ENCODE peak calls at places on chromosome 15, in seven cellular contexts. One of them, this sample, is unnamed.
A peak's percentile ranks its signal among the peaks of the same experiment; 100 is the strongest.

GRCh38 chr15:70863450-70864218 is 9.7 kb upstream of the LARP6 start:
- DNase-seq in fibroblast of mammary gland: peak; percentile 85
- DNase-seq in GM10248: no peak
- DNase-seq in H9: no peak
- DNase-seq in GM12865: no peak
- DNase-seq in neural crest cell: no peak
- DNase-seq in A549: peak; percentile 83
- DNase-seq in this sample: peak; percentile 81

GRCh38 chr15:79828447-79828846 is 68.4 kb downstream of the MTHFS start:
- DNase-seq in GM12865: no peak
- DNase-seq in neural crest cell: no peak
- DNase-seq in H9: no peak
- DNase-seq in A549: no peak
- DNase-seq in GM10248: no peak
- DNase-seq in fibroblast of mammary gland: no peak
- DNase-seq in this sample: no peak

GRCh38 chr15:99732268-99732641 is 982 bp downstream of the LYSMD4 start:
- DNase-seq in fibroblast of mammary gland: peak; percentile 35
- DNase-seq in neural crest cell: no peak
- DNase-seq in H9: no peak
- DNase-seq in GM12865: peak; percentile 15
- DNase-seq in A549: no peak
- DNase-seq in GM10248: no peak
- DNase-seq in this sample: peak; percentile 55

GRCh38 chr15:39974656-39975230 is 40.8 kb downstream of the EIF2AK4 start:
- DNase-seq in GM10248: no peak
- DNase-seq in A549: no peak
- DNase-seq in H9: no peak
- DNase-seq in neural crest cell: no peak
- DNase-seq in GM12865: no peak
- DNase-seq in fibroblast of mammary gland: peak; percentile 29
- DNase-seq in this sample: peak; percentile 9

GRCh38 chr15:68646156-68646555 is 67.4 kb downstream of the CORO2B start:
- DNase-seq in A549: no peak
- DNase-seq in H9: no peak
- DNase-seq in GM12865: no peak
- DNase-seq in GM10248: no peak
- DNase-seq in neural crest cell: no peak
- DNase-seq in fibroblast of mammary gland: no peak
- DNase-seq in this sample: no peak

GRCh38 chr15:53747501-53748068 is 11.9 kb downstream of the WDR72 start:
- DNase-seq in neural crest cell: no peak
- DNase-seq in H9: no peak
- DNase-seq in fibroblast of mammary gland: no peak
- DNase-seq in A549: no peak
- DNase-seq in GM12865: no peak
- DNase-seq in GM10248: no peak
- DNase-seq in this sample: no peak

GRCh38 chr15:73284073-73284472 is 84.7 kb downstream of the HCN4 start:
- DNase-seq in GM10248: no peak
- DNase-seq in A549: no peak
- DNase-seq in fibroblast of mammary gland: peak; percentile 36
- DNase-seq in GM12865: no peak
- DNase-seq in H9: no peak
- DNase-seq in neural crest cell: no peak
- DNase-seq in this sample: peak; percentile 45

GRCh38 chr15:70479056-70479455 is 284.3 kb downstream of the UACA start:
- DNase-seq in fibroblast of mammary gland: no peak
- DNase-seq in H9: no peak
- DNase-seq in neural crest cell: no peak
- DNase-seq in A549: no peak
- DNase-seq in GM12865: no peak
- DNase-seq in GM10248: no peak
- DNase-seq in this sample: no peak

GRCh38 chr15:87707581-87708130 is 548.9 kb downstream of the NTRK3 start:
- DNase-seq in H9: no peak
- DNase-seq in fibroblast of mammary gland: no peak
- DNase-seq in GM10248: no peak
- DNase-seq in A549: no peak
- DNase-seq in neural crest cell: no peak
- DNase-seq in GM12865: no peak
- DNase-seq in this sample: no peak

GRCh38 chr15:35444557-35445204 is 101.3 kb downstream of the DPH6 start:
- DNase-seq in fibroblast of mammary gland: peak; percentile 72
- DNase-seq in H9: no peak
- DNase-seq in GM10248: peak; percentile 44
- DNase-seq in GM12865: peak; percentile 64
- DNase-seq in A549: peak; percentile 8
- DNase-seq in neural crest cell: no peak
- DNase-seq in this sample: peak; percentile 74

GRCh38 chr15:100111103-100112060 is 230.4 kb downstream of the ADAMTS17 start:
- DNase-seq in fibroblast of mammary gland: peak; percentile 83
- DNase-seq in GM10248: no peak
- DNase-seq in A549: no peak
- DNase-seq in H9: no peak
- DNase-seq in GM12865: no peak
- DNase-seq in neural crest cell: no peak
- DNase-seq in this sample: peak; percentile 79

GRCh38 chr15:95826831-95827230 is 503.7 kb upstream of the NR2F2 start:
- DNase-seq in H9: no peak
- DNase-seq in A549: no peak
- DNase-seq in GM10248: no peak
- DNase-seq in neural crest cell: no peak
- DNase-seq in GM12865: peak; percentile 44
- DNase-seq in fibroblast of mammary gland: no peak
- DNase-seq in this sample: no peak

GRCh38 chr15:69789648-69790393 is 307.9 kb downstream of the TLE3 start:
- DNase-seq in H9: no peak
- DNase-seq in GM10248: no peak
- DNase-seq in A549: no peak
- DNase-seq in fibroblast of mammary gland: no peak
- DNase-seq in GM12865: no peak
- DNase-seq in neural crest cell: no peak
- DNase-seq in this sample: no peak

GRCh38 chr15:99135194-99135593 is 30.3 kb downstream of the SYNM start:
- DNase-seq in A549: no peak
- DNase-seq in GM12865: peak; percentile 68
- DNase-seq in H9: no peak
- DNase-seq in fibroblast of mammary gland: no peak
- DNase-seq in neural crest cell: no peak
- DNase-seq in GM10248: peak; percentile 35
- DNase-seq in this sample: no peak

GRCh38 chr15:98721166-98721565 is 72.8 kb downstream of the IGF1R start:
- DNase-seq in GM12865: no peak
- DNase-seq in fibroblast of mammary gland: no peak
- DNase-seq in GM10248: no peak
- DNase-seq in neural crest cell: no peak
- DNase-seq in H9: no peak
- DNase-seq in A549: no peak
- DNase-seq in this sample: no peak

GRCh38 chr15:48748535-48748934 is 62.3 kb downstream of the CEP152 start:
- DNase-seq in A549: no peak
- DNase-seq in fibroblast of mammary gland: peak; percentile 33
- DNase-seq in GM10248: no peak
- DNase-seq in GM12865: no peak
- DNase-seq in H9: no peak
- DNase-seq in neural crest cell: no peak
- DNase-seq in this sample: peak; percentile 46

GRCh38 chr15:69686626-69687025 is 234.0 kb downstream of the RPLP1 start:
- DNase-seq in GM12865: no peak
- DNase-seq in GM10248: no peak
- DNase-seq in H9: no peak
- DNase-seq in fibroblast of mammary gland: no peak
- DNase-seq in neural crest cell: no peak
- DNase-seq in A549: no peak
- DNase-seq in this sample: no peak

GRCh38 chr15:49421991-49422390 is 1.1 kb upstream of the FGF7 start:
- DNase-seq in fibroblast of mammary gland: peak; percentile 82
- DNase-seq in GM10248: peak; percentile 26
- DNase-seq in H9: peak; percentile 31
- DNase-seq in neural crest cell: peak; percentile 35
- DNase-seq in A549: no peak
- DNase-seq in GM12865: peak; percentile 70
- DNase-seq in this sample: peak; percentile 86

GRCh38 chr15:73244333-73244732 is 124.4 kb downstream of the HCN4 start:
- DNase-seq in fibroblast of mammary gland: no peak
- DNase-seq in GM12865: peak; percentile 31
- DNase-seq in neural crest cell: no peak
- DNase-seq in GM10248: peak; percentile 33
- DNase-seq in H9: peak; percentile 37
- DNase-seq in A549: peak; percentile 18
- DNase-seq in this sample: no peak

GRCh38 chr15:79430901-79431635 is 1.1 kb upstream of the MINAR1 start:
- DNase-seq in A549: no peak
- DNase-seq in neural crest cell: no peak
- DNase-seq in GM10248: no peak
- DNase-seq in GM12865: no peak
- DNase-seq in H9: no peak
- DNase-seq in fibroblast of mammary gland: no peak
- DNase-seq in this sample: peak; percentile 6

GRCh38 chr15:45187894-45188830 is at the start of gene SHF:
- DNase-seq in GM12865: peak; percentile 43
- DNase-seq in A549: peak; percentile 20
- DNase-seq in neural crest cell: peak; percentile 68
- DNase-seq in fibroblast of mammary gland: no peak
- DNase-seq in H9: peak; percentile 80
- DNase-seq in GM10248: peak; percentile 84
- DNase-seq in this sample: peak; percentile 35

GRCh38 chr15:48469271-48469670 is 138.0 kb downstream of the DUT start:
- DNase-seq in H9: no peak
- DNase-seq in GM10248: no peak
- DNase-seq in A549: no peak
- DNase-seq in GM12865: no peak
- DNase-seq in neural crest cell: no peak
- DNase-seq in fibroblast of mammary gland: no peak
- DNase-seq in this sample: peak; percentile 44

GRCh38 chr15:70053703-70054229 is 44.0 kb downstream of the TLE3 start:
- DNase-seq in GM10248: no peak
- DNase-seq in neural crest cell: no peak
- DNase-seq in H9: no peak
- DNase-seq in fibroblast of mammary gland: no peak
- DNase-seq in A549: no peak
- DNase-seq in GM12865: no peak
- DNase-seq in this sample: no peak

GRCh38 chr15:85361306-85361705 is 19.1 kb upstream of the AKAP13 start:
- DNase-seq in GM12865: peak; percentile 90
- DNase-seq in fibroblast of mammary gland: no peak
- DNase-seq in GM10248: peak; percentile 70
- DNase-seq in A549: no peak
- DNase-seq in neural crest cell: no peak
- DNase-seq in H9: no peak
- DNase-seq in this sample: no peak

GRCh38 chr15:98139337-98139736 is 178.8 kb downstream of the ARRDC4 start:
- DNase-seq in fibroblast of mammary gland: no peak
- DNase-seq in GM10248: no peak
- DNase-seq in H9: no peak
- DNase-seq in GM12865: no peak
- DNase-seq in neural crest cell: no peak
- DNase-seq in A549: no peak
- DNase-seq in this sample: no peak

GRCh38 chr15:88615303-88616107 is 5.6 kb upstream of the AEN start:
- DNase-seq in neural crest cell: no peak
- DNase-seq in GM12865: peak; percentile 82
- DNase-seq in fibroblast of mammary gland: no peak
- DNase-seq in A549: no peak
- DNase-seq in GM10248: peak; percentile 57
- DNase-seq in H9: peak; percentile 34
- DNase-seq in this sample: no peak

GRCh38 chr15:72532991-72533601 is 59.0 kb downstream of the ARIH1 start:
- DNase-seq in H9: peak; percentile 45
- DNase-seq in GM12865: peak; percentile 8
- DNase-seq in GM10248: no peak
- DNase-seq in A549: no peak
- DNase-seq in neural crest cell: no peak
- DNase-seq in fibroblast of mammary gland: no peak
- DNase-seq in this sample: no peak

GRCh38 chr15:90419202-90419601 is 31.2 kb downstream of the IQGAP1 start:
- DNase-seq in GM10248: peak; percentile 35
- DNase-seq in GM12865: peak; percentile 24
- DNase-seq in A549: no peak
- DNase-seq in fibroblast of mammary gland: no peak
- DNase-seq in H9: no peak
- DNase-seq in neural crest cell: no peak
- DNase-seq in this sample: no peak

GRCh38 chr15:89021224-89021623 is 67.0 kb upstream of the ABHD2 start:
- DNase-seq in A549: no peak
- DNase-seq in fibroblast of mammary gland: no peak
- DNase-seq in H9: no peak
- DNase-seq in GM10248: no peak
- DNase-seq in GM12865: no peak
- DNase-seq in neural crest cell: no peak
- DNase-seq in this sample: peak; percentile 88

DNA sequence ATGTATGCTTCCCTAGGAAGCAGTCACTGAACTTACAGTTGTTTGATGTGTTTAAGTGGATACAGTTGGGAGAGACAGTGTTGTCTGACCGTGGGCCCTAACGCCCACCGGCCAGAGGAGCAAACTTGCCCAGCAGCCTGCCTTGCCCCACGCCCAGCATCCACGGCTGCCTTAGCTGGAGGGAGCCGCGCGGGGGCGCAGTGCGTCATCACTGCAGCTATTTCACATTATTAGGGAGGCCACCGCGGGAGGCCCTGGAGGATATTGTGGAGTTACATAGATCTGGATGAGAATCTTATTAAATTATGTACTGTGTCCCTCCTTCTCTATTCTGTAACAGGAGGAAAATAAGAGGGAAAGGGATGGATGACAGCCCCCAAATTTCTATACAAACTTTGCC is 267.2 kb downstream of the GABRG3 start:
- DNase-seq in GM10248: no peak
- DNase-seq in GM12865: no peak
- DNase-seq in A549: no peak
- DNase-seq in H9: peak; percentile 71
- DNase-seq in neural crest cell: no peak
- DNase-seq in fibroblast of mammary gland: no peak
- DNase-seq in this sample: no peak
- TF ChIP-seq CTCF in GM10248: no peak
- TF ChIP-seq CTCF in GM12865: no peak
- TF ChIP-seq CTCF in A549: no peak
- TF ChIP-seq CTCF in H9: peak; percentile 71
- TF ChIP-seq CTCF in neural crest cell: no peak
- TF ChIP-seq CTCF in fibroblast of mammary gland: peak; percentile 3
- TF ChIP-seq CTCF in this sample: no peak

GRCh38 chr15:62988701-62989100 is 53.8 kb upstream of the TPM1 start:
- DNase-seq in H9: peak; percentile 64
- DNase-seq in GM12865: no peak
- DNase-seq in A549: no peak
- DNase-seq in neural crest cell: no peak
- DNase-seq in fibroblast of mammary gland: no peak
- DNase-seq in GM10248: no peak
- DNase-seq in this sample: no peak
- TF ChIP-seq CTCF in H9: peak; percentile 52
- TF ChIP-seq CTCF in GM12865: no peak
- TF ChIP-seq CTCF in A549: no peak
- TF ChIP-seq CTCF in neural crest cell: no peak
- TF ChIP-seq CTCF in fibroblast of mammary gland: no peak
- TF ChIP-seq CTCF in GM10248: no peak
- TF ChIP-seq CTCF in this sample: no peak

GRCh38 chr15:67064607-67065530 is 533 bp upstream of the SMAD3 start:
- DNase-seq in A549: no peak
- DNase-seq in neural crest cell: peak; percentile 60
- DNase-seq in H9: peak; percentile 68
- DNase-seq in GM12865: peak; percentile 61
- DNase-seq in GM10248: peak; percentile 63
- DNase-seq in fibroblast of mammary gland: no peak
- DNase-seq in this sample: no peak
- TF ChIP-seq CTCF in A549: no peak
- TF ChIP-seq CTCF in neural crest cell: peak; percentile 3
- TF ChIP-seq CTCF in H9: peak; percentile 32
- TF ChIP-seq CTCF in GM12865: no peak
- TF ChIP-seq CTCF in GM10248: no peak
- TF ChIP-seq CTCF in fibroblast of mammary gland: no peak
- TF ChIP-seq CTCF in this sample: no peak

GRCh38 chr15:29403778-29404177 is 134.2 kb upstream of the NSMCE3 start:
- DNase-seq in neural crest cell: no peak
- DNase-seq in fibroblast of mammary gland: no peak
- DNase-seq in GM10248: no peak
- DNase-seq in GM12865: peak; percentile 47
- DNase-seq in A549: no peak
- DNase-seq in H9: peak; percentile 71
- DNase-seq in this sample: no peak
- TF ChIP-seq CTCF in neural crest cell: no peak
- TF ChIP-seq CTCF in fibroblast of mammary gland: no peak
- TF ChIP-seq CTCF in GM10248: no peak
- TF ChIP-seq CTCF in GM12865: peak; percentile 23
- TF ChIP-seq CTCF in A549: no peak
- TF ChIP-seq CTCF in H9: peak; percentile 64
- TF ChIP-seq CTCF in this sample: no peak